ENCODE peak calls at places on chromosomes 3 and 15, in nine cellular contexts. R, G, F, K, O, H, M, Z and E are unnamed samples. For H3K36me3, the result is how much of the 10 kb centered on the place peaks cover.

GRCh38 chr3:118817748-118818165 is 216.9 kb downstream of the IGSF11 start:
- DNase-seq in Z (peak), H (no peak), O (no peak), F (peak), G (no peak), K (peak), R (peak), M (peak), E (no peak)

GRCh38 chr15:40307421-40308165 is at the start of gene PLCB2:
- DNase-seq in G (peak), F (no peak), M (no peak), R (no peak), H (no peak), Z (no peak), K (no peak), O (no peak), E (peak)

GRCh38 chr3:2873986-2874385 is 236.2 kb downstream of the IL5RA start:
- DNase-seq in K (no peak), R (no peak), M (no peak), G (no peak), H (no peak), Z (no peak), F (no peak), O (no peak), E (no peak)

GRCh38 chr3:151896662-151897012 is 23.2 kb downstream of the SUCNR1 start:
- DNase-seq in O (no peak), M (no peak), F (no peak), R (no peak), Z (no peak), G (no peak), K (no peak), H (no peak), E (no peak)

GRCh38 chr15:35697549-35698299 is 151.8 kb upstream of the DPH6 start:
- DNase-seq in H (no peak), K (peak), Z (no peak), M (peak), G (no peak), F (peak), O (no peak), R (peak), E (no peak)

GRCh38 chr15:22887157-22887951 is 48.9 kb downstream of the NIPA2 start:
- DNase-seq in F (peak), R (peak), O (no peak), G (no peak), H (no peak), Z (no peak), M (peak), K (no peak), E (no peak)

GRCh38 chr3:87207500-87207899 is 19.6 kb upstream of the CHMP2B start:
- DNase-seq in K (no peak), F (no peak), H (no peak), G (no peak), Z (no peak), M (no peak), R (no peak), O (no peak), E (no peak)

GRCh38 chr15:71228403-71228802 is 113.1 kb downstream of the THSD4 start:
- DNase-seq in H (no peak), R (peak), Z (no peak), M (no peak), G (no peak), O (no peak), K (no peak), F (no peak), E (no peak)

GRCh38 chr3:189967254-189967865 is 153.3 kb downstream of the P3H2 start:
- DNase-seq in H (no peak), M (peak), K (no peak), R (peak), Z (peak), G (no peak), F (peak), O (no peak), E (no peak)

GRCh38 chr15:44753345-44753744 is 17.0 kb downstream of the TRIM69 start:
- DNase-seq in M (no peak), F (no peak), Z (no peak), G (no peak), K (no peak), R (no peak), H (no peak), O (no peak), E (no peak)

GRCh38 chr3:188437921-188438320 is 284.0 kb downstream of the LPP start:
- DNase-seq in G (no peak), M (no peak), O (no peak), F (no peak), R (peak), H (no peak), Z (no peak), K (no peak), E (no peak)

GRCh38 chr3:63791974-63792373 is 27.1 kb upstream of the C3orf49 start:
- DNase-seq in Z (no peak), H (no peak), F (peak), M (peak), K (no peak), O (no peak), R (peak), G (no peak), E (no peak)

GRCh38 chr3:109973733-109974132 is 636.4 kb upstream of the DPPA4 start:
- DNase-seq in K (no peak), F (peak), H (no peak), G (no peak), M (no peak), Z (no peak), R (peak), O (no peak), E (no peak)

GRCh38 chr3:52754373-52754772 is 16.4 kb downstream of the NEK4 start:
- DNase-seq in K (no peak), F (no peak), H (no peak), R (peak), Z (no peak), M (no peak), G (no peak), O (no peak), E (no peak)

GRCh38 chr3:169106662-169107061 is 556.9 kb downstream of the MECOM start:
- DNase-seq in O (no peak), R (no peak), M (no peak), G (no peak), H (no peak), K (no peak), Z (no peak), F (no peak), E (no peak)

GRCh38 chr3:192597511-192597910 is 129.8 kb downstream of the FGF12 start:
- DNase-seq in G (no peak), M (peak), F (no peak), H (no peak), R (no peak), O (peak), Z (no peak), K (peak), E (no peak)

GRCh38 chr3:29718661-29719065 is 437.8 kb downstream of the RBMS3 start:
- DNase-seq in R (peak), F (no peak), O (no peak), G (no peak), K (peak), H (no peak), Z (no peak), M (peak), E (no peak)

GRCh38 chr15:57533062-57533735 is 58.5 kb upstream of the MYZAP start:
- DNase-seq in F (no peak), Z (no peak), R (peak), M (no peak), O (no peak), H (no peak), K (no peak), G (no peak), E (no peak)

GRCh38 chr3:9175421-9175820 is 74.0 kb downstream of the SRGAP3 start:
- DNase-seq in G (no peak), H (no peak), Z (no peak), K (peak), F (no peak), R (no peak), M (no peak), O (no peak), E (peak)

GRCh38 chr3:74750901-74751300 is 136.4 kb upstream of the CNTN3 start:
- DNase-seq in G (no peak), F (no peak), R (no peak), M (no peak), K (no peak), Z (no peak), H (no peak), O (no peak), E (no peak)

GRCh38 chr15:73564255-73564654 is 68.9 kb downstream of the NPTN start:
- DNase-seq in F (peak), H (no peak), Z (no peak), M (peak), R (peak), K (peak), G (no peak), O (no peak), E (no peak)

GRCh38 chr15:40344631-40345120 is 3.9 kb upstream of the CCDC9B start:
- DNase-seq in G (peak), Z (peak), H (peak), F (peak), R (peak), K (peak), O (no peak), M (peak), E (peak)

GRCh38 chr3:151216641-151217040 is 13.6 kb upstream of the GPR171 start:
- DNase-seq in Z (peak), M (no peak), G (no peak), K (no peak), F (peak), O (no peak), R (peak), H (no peak), E (no peak)

GRCh38 chr3:23968467-23969184 is 23.5 kb downstream of the NR1D2 start:
- DNase-seq in R (peak), Z (no peak), H (no peak), F (no peak), O (no peak), K (peak), G (no peak), M (no peak), E (no peak)

GRCh38 chr3:4741404-4742307 is 237.6 kb upstream of the BHLHE40 start:
- DNase-seq in R (peak), H (no peak), F (peak), M (peak), Z (no peak), K (peak), O (no peak), G (no peak), E (peak)

GRCh38 chr3:139718415-139718814 is 40.6 kb upstream of the NMNAT3 start:
- DNase-seq in F (peak), R (peak), H (peak), M (peak), K (peak), Z (peak), O (peak), G (no peak), E (no peak)

GRCh38 chr3:42846682-42847522 is 28.8 kb downstream of the CYP8B1 start:
- DNase-seq in F (no peak), M (no peak), Z (no peak), G (no peak), R (no peak), O (no peak), K (no peak), H (no peak), E (peak)

GRCh38 chr15:83282141-83282540 is 2.3 kb downstream of the BNC1 start:
- DNase-seq in O (no peak), R (no peak), G (no peak), F (no peak), K (no peak), Z (no peak), H (no peak), M (no peak), E (no peak)

GRCh38 chr15:83284563-83285283 is at the start of gene BNC1:
- DNase-seq in O (no peak), M (peak), K (no peak), R (no peak), Z (no peak), F (no peak), H (no peak), G (no peak), E (no peak)

GRCh38 chr15:83285284-83285978 is 967 bp upstream of the BNC1 start:
- DNase-seq in R (no peak), H (no peak), F (no peak), K (no peak), Z (no peak), O (no peak), M (no peak), G (no peak), E (no peak)

GRCh38 chr15:83283813-83284562 is 476 bp downstream of the BNC1 start:
- DNase-seq in H (peak), R (no peak), G (no peak), K (no peak), Z (peak), O (no peak), F (no peak), M (peak), E (no peak)

GRCh38 chr15:83282859-83283812 is 1.3 kb downstream of the BNC1 start:
- DNase-seq in K (peak), F (no peak), Z (peak), M (peak), O (no peak), R (no peak), G (peak), H (peak), E (no peak)
- H3K4me3 ChIP-seq in K (no peak), F (peak), Z (peak), M (peak), O (peak), R (peak), G (peak), H (peak), E (peak)

DNA sequence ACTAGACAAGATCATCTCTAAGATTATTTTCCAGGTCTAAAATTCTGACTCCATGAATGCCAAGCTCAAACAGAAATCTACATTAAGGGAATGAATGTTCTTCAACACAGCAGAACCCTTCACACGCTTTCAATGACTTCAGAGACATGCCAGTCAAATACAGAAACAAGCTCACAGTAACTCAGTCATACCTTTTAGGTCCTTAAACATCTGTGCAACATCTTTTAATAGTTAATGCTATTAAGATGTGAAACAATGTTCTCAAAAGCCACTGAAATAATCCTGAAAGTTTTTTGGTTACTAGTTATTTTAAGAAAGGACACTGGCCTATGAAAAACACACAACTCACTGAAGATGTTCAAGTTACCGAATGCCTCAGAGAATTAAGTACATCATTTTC is 2.5 kb downstream of the DLG1 start:
- DNase-seq in O (no peak), G (no peak), F (no peak), K (no peak), M (no peak), Z (no peak), R (no peak), H (no peak), E (no peak)
- H3K36me3 ChIP-seq in O (under half), G (under half), F (under half), K (under half), M (under half), Z (under half), R (under half), H (under half), E (under half)

DNA sequence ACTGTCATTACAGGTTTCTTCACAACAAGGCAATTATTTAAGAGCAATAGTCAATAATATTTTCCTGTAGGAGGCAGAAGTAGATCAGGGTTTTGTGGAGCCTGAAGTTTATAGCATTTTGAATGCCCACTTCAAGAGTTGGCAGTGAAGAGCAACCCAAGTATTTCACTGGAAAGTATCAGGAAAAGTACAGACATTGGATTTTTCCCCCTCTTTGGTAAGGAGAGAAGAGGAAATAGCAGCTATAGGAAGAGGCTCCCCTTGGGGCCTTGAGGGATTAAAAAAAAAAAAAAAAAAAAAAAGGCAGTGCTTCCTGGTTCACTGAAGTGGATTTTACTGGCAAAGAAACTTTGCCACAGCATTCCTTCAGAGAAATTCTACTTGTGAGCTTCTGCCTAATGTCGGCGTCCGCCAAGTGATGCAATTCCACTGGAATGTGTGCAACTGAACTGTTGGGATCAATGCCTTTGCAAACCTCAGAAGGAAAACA is 5.7 kb upstream of the CNTN6 start:
- DNase-seq in Z (no peak), O (peak), H (no peak), R (peak), F (peak), G (no peak), K (peak), M (peak), E (peak)
- TF ChIP-seq CTCF in Z (peak), O (no peak), H (no peak), R (no peak), F (peak), G (no peak), K (peak), M (peak), E (no peak)

GRCh38 chr3:50265988-50266387 is 3.0 kb upstream of the SEMA3B start:
- DNase-seq in R (no peak), M (peak), F (no peak), O (no peak), Z (no peak), H (no peak), G (no peak), K (peak), E (no peak)
- H3K4me3 ChIP-seq in R (no peak), M (no peak), F (no peak), O (no peak), Z (no peak), H (no peak), G (no peak), K (no peak), E (no peak)

GRCh38 chr3:14392803-14393319 is 9.5 kb upstream of the SLC6A6 start:
- DNase-seq in O (no peak), F (no peak), M (no peak), G (no peak), K (no peak), H (no peak), R (no peak), Z (no peak), E (no peak)
- H3K36me3 ChIP-seq in O (under half), F (under half), M (under half), G (under half), K (under half), H (under half), R (under half), Z (under half), E (under half)

DNA sequence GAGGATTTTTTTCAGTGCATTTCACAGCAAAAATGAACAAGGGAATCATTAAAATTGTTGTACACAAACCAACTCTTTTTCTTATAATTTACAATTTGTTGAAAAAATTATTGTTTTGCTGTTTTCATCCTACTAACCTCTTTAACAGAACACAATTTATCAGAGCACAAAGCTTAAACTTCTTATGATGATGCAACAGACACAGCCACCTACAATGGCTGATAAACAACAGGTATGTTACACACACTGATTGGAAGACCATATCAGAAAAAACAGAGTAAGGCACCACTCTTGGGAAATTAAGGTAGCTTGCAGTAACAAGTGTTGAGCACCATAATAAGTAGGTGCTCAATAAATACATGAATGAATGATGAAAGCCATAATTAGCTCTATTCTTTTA is 8.9 kb upstream of the SNX4 start:
- DNase-seq in G (no peak), F (no peak), K (no peak), O (no peak), R (no peak), M (no peak), H (no peak), Z (no peak), E (no peak)
- TF ChIP-seq CTCF in G (no peak), F (no peak), K (no peak), O (no peak), R (no peak), M (no peak), H (no peak), Z (no peak), E (no peak)

GRCh38 chr15:30990036-30990435 is 1.4 kb downstream of the MTMR10 start:
- DNase-seq in K (no peak), O (no peak), R (no peak), F (no peak), M (no peak), G (no peak), Z (peak), H (no peak), E (no peak)
- H3K4me3 ChIP-seq in K (no peak), O (peak), R (peak), F (peak), M (peak), G (peak), Z (peak), H (peak), E (no peak)

GRCh38 chr3:111335512-111335911 is 206.5 kb upstream of the CD96 start:
- DNase-seq in G (no peak), Z (no peak), R (no peak), O (no peak), K (no peak), H (no peak), F (no peak), M (no peak), E (no peak)

GRCh38 chr3:111338059-111338698 is 203.8 kb upstream of the CD96 start:
- DNase-seq in H (no peak), F (peak), G (no peak), R (peak), O (no peak), Z (peak), K (peak), M (peak), E (peak)

GRCh38 chr3:111333642-111334041 is 208.4 kb upstream of the CD96 start:
- DNase-seq in O (no peak), R (peak), K (peak), F (peak), Z (no peak), H (no peak), G (no peak), M (no peak), E (no peak)

GRCh38 chr3:111339017-111339416 is 203.0 kb upstream of the CD96 start:
- DNase-seq in K (no peak), H (no peak), F (no peak), R (no peak), O (no peak), G (no peak), Z (no peak), M (no peak), E (no peak)

DNA sequence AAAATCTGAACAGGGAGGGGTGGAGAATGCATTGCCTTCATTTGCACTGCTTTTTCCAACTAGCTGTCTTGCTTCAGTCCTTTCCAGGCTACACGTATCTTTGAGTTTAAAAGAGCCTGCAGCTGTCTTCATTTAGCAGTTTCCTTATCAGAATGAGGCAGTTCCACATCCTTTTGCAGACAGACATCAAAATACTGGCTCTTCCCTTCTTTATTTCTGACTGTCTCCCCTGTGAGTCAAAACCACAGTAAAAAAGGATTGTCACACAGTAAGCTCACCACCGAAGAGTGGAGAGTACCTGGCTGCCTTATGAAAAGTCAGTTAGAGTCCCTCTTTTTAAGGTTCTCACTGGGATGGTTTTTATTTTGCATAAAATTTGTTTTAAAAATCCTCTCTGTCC is 205.5 kb upstream of the CD96 start:
- DNase-seq in G (no peak), O (no peak), K (no peak), H (no peak), R (peak), F (peak), Z (peak), M (no peak), E (no peak)
- H3K36me3 ChIP-seq in G (under half), O (under half), K (under half), H (under half), R (under half), F (under half), Z (under half), M (under half), E (under half)